ENCODE peak calls at places on chromosomes 3 and 15, in ten cellular contexts. One of them, this sample, is unnamed.

GRCh38 chr3:27971600-27971999 is 249.5 kb upstream of the EOMES start:
- DNase-seq in IMR-90: no peak
- DNase-seq in GM12878: no peak
- DNase-seq in uterus: no peak
- DNase-seq in thyroid gland: no peak
- DNase-seq in adrenal gland: no peak
- DNase-seq in transverse colon: no peak
- DNase-seq in HCT116: no peak
- DNase-seq in body of pancreas: no peak
- DNase-seq in stomach: no peak
- DNase-seq in this sample: no peak

GRCh38 chr15:84946772-84947489 is 34.7 kb upstream of the PDE8A start:
- DNase-seq in IMR-90: no peak
- DNase-seq in GM12878: no peak
- DNase-seq in uterus: no peak
- DNase-seq in thyroid gland: no peak
- DNase-seq in adrenal gland: peak
- DNase-seq in transverse colon: no peak
- DNase-seq in HCT116: no peak
- DNase-seq in body of pancreas: peak
- DNase-seq in stomach: peak
- DNase-seq in this sample: no peak

GRCh38 chr15:92614791-92615785 is 40.5 kb downstream of the FAM174B start:
- DNase-seq in IMR-90: no peak
- DNase-seq in GM12878: no peak
- DNase-seq in uterus: no peak
- DNase-seq in thyroid gland: peak
- DNase-seq in adrenal gland: no peak
- DNase-seq in transverse colon: no peak
- DNase-seq in HCT116: no peak
- DNase-seq in body of pancreas: peak
- DNase-seq in stomach: peak
- DNase-seq in this sample: peak

GRCh38 chr3:176633511-176633910 is 563.8 kb downstream of the TBL1XR1 start:
- DNase-seq in IMR-90: no peak
- DNase-seq in GM12878: no peak
- DNase-seq in uterus: no peak
- DNase-seq in thyroid gland: no peak
- DNase-seq in adrenal gland: no peak
- DNase-seq in transverse colon: no peak
- DNase-seq in HCT116: no peak
- DNase-seq in body of pancreas: peak
- DNase-seq in stomach: no peak
- DNase-seq in this sample: no peak

GRCh38 chr15:43232289-43232874 is 11.6 kb upstream of the EPB42 start:
- DNase-seq in IMR-90: no peak
- DNase-seq in GM12878: no peak
- DNase-seq in uterus: no peak
- DNase-seq in thyroid gland: no peak
- DNase-seq in adrenal gland: no peak
- DNase-seq in transverse colon: no peak
- DNase-seq in HCT116: no peak
- DNase-seq in body of pancreas: no peak
- DNase-seq in stomach: no peak
- DNase-seq in this sample: no peak

GRCh38 chr15:50786871-50787270 is 21.4 kb upstream of the SPPL2A start:
- DNase-seq in IMR-90: no peak
- DNase-seq in GM12878: no peak
- DNase-seq in uterus: no peak
- DNase-seq in thyroid gland: no peak
- DNase-seq in adrenal gland: no peak
- DNase-seq in transverse colon: no peak
- DNase-seq in HCT116: no peak
- DNase-seq in body of pancreas: no peak
- DNase-seq in stomach: no peak
- DNase-seq in this sample: no peak

GRCh38 chr3:64363842-64364241 is 138.6 kb upstream of the PRICKLE2 start:
- DNase-seq in IMR-90: no peak
- DNase-seq in GM12878: no peak
- DNase-seq in uterus: no peak
- DNase-seq in thyroid gland: no peak
- DNase-seq in adrenal gland: no peak
- DNase-seq in transverse colon: no peak
- DNase-seq in HCT116: no peak
- DNase-seq in body of pancreas: no peak
- DNase-seq in stomach: no peak
- DNase-seq in this sample: no peak

GRCh38 chr3:114272271-114272670 is 21.6 kb upstream of the TIGIT start:
- DNase-seq in IMR-90: no peak
- DNase-seq in GM12878: no peak
- DNase-seq in uterus: no peak
- DNase-seq in thyroid gland: no peak
- DNase-seq in adrenal gland: no peak
- DNase-seq in transverse colon: no peak
- DNase-seq in HCT116: no peak
- DNase-seq in body of pancreas: no peak
- DNase-seq in stomach: no peak
- DNase-seq in this sample: no peak

GRCh38 chr15:41494190-41494921 is 682 bp downstream of the ITPKA start:
- DNase-seq in IMR-90: no peak
- DNase-seq in GM12878: no peak
- DNase-seq in uterus: no peak
- DNase-seq in thyroid gland: peak
- DNase-seq in adrenal gland: peak
- DNase-seq in transverse colon: peak
- DNase-seq in HCT116: no peak
- DNase-seq in body of pancreas: peak
- DNase-seq in stomach: peak
- DNase-seq in this sample: no peak

GRCh38 chr3:141452045-141452444 is 34.8 kb upstream of the RASA2 start:
- DNase-seq in IMR-90: peak
- DNase-seq in GM12878: peak
- DNase-seq in uterus: no peak
- DNase-seq in thyroid gland: peak
- DNase-seq in adrenal gland: no peak
- DNase-seq in transverse colon: no peak
- DNase-seq in HCT116: no peak
- DNase-seq in body of pancreas: no peak
- DNase-seq in stomach: no peak
- DNase-seq in this sample: no peak

GRCh38 chr3:58679451-58679850 is 12.9 kb upstream of the FAM3D start:
- DNase-seq in IMR-90: peak
- DNase-seq in GM12878: no peak
- DNase-seq in uterus: no peak
- DNase-seq in thyroid gland: no peak
- DNase-seq in adrenal gland: no peak
- DNase-seq in transverse colon: no peak
- DNase-seq in HCT116: no peak
- DNase-seq in body of pancreas: no peak
- DNase-seq in stomach: no peak
- DNase-seq in this sample: no peak

GRCh38 chr15:91496754-91497691 is 356.5 kb upstream of the SLCO3A1 start:
- DNase-seq in IMR-90: no peak
- DNase-seq in GM12878: no peak
- DNase-seq in uterus: no peak
- DNase-seq in thyroid gland: no peak
- DNase-seq in adrenal gland: no peak
- DNase-seq in transverse colon: peak
- DNase-seq in HCT116: no peak
- DNase-seq in body of pancreas: peak
- DNase-seq in stomach: peak
- DNase-seq in this sample: no peak

GRCh38 chr3:179258820-179259219 is 7.9 kb upstream of the KCNMB3 start:
- DNase-seq in IMR-90: no peak
- DNase-seq in GM12878: no peak
- DNase-seq in uterus: no peak
- DNase-seq in thyroid gland: no peak
- DNase-seq in adrenal gland: no peak
- DNase-seq in transverse colon: no peak
- DNase-seq in HCT116: no peak
- DNase-seq in body of pancreas: no peak
- DNase-seq in stomach: no peak
- DNase-seq in this sample: no peak

GRCh38 chr3:179263134-179263533 is 12.2 kb upstream of the KCNMB3 start:
- DNase-seq in IMR-90: no peak
- DNase-seq in GM12878: no peak
- DNase-seq in uterus: no peak
- DNase-seq in thyroid gland: no peak
- DNase-seq in adrenal gland: no peak
- DNase-seq in transverse colon: no peak
- DNase-seq in HCT116: no peak
- DNase-seq in body of pancreas: no peak
- DNase-seq in stomach: no peak
- DNase-seq in this sample: no peak

GRCh38 chr3:179265092-179265491 is 14.2 kb upstream of the KCNMB3 start:
- DNase-seq in IMR-90: no peak
- DNase-seq in GM12878: no peak
- DNase-seq in uterus: no peak
- DNase-seq in thyroid gland: no peak
- DNase-seq in adrenal gland: no peak
- DNase-seq in transverse colon: no peak
- DNase-seq in HCT116: no peak
- DNase-seq in body of pancreas: no peak
- DNase-seq in stomach: no peak
- DNase-seq in this sample: no peak

GRCh38 chr3:179264456-179264855 is 13.5 kb upstream of the KCNMB3 start:
- DNase-seq in IMR-90: no peak
- DNase-seq in GM12878: no peak
- DNase-seq in uterus: no peak
- DNase-seq in thyroid gland: no peak
- DNase-seq in adrenal gland: no peak
- DNase-seq in transverse colon: no peak
- DNase-seq in HCT116: no peak
- DNase-seq in body of pancreas: no peak
- DNase-seq in stomach: no peak
- DNase-seq in this sample: no peak

GRCh38 chr3:179260949-179261765 is 10.2 kb upstream of the KCNMB3 start:
- DNase-seq in IMR-90: peak
- DNase-seq in GM12878: no peak
- DNase-seq in uterus: peak
- DNase-seq in thyroid gland: peak
- DNase-seq in adrenal gland: peak
- DNase-seq in transverse colon: peak
- DNase-seq in HCT116: no peak
- DNase-seq in body of pancreas: peak
- DNase-seq in stomach: peak
- DNase-seq in this sample: no peak
- TF ChIP-seq POLR2A in IMR-90: no peak
- TF ChIP-seq POLR2A in GM12878: peak
- TF ChIP-seq POLR2A in uterus: no peak
- TF ChIP-seq POLR2A in thyroid gland: no peak
- TF ChIP-seq POLR2A in adrenal gland: peak
- TF ChIP-seq POLR2A in transverse colon: peak
- TF ChIP-seq POLR2A in HCT116: no peak
- TF ChIP-seq POLR2A in body of pancreas: peak
- TF ChIP-seq POLR2A in stomach: no peak
- TF ChIP-seq POLR2A in this sample: no peak

DNA sequence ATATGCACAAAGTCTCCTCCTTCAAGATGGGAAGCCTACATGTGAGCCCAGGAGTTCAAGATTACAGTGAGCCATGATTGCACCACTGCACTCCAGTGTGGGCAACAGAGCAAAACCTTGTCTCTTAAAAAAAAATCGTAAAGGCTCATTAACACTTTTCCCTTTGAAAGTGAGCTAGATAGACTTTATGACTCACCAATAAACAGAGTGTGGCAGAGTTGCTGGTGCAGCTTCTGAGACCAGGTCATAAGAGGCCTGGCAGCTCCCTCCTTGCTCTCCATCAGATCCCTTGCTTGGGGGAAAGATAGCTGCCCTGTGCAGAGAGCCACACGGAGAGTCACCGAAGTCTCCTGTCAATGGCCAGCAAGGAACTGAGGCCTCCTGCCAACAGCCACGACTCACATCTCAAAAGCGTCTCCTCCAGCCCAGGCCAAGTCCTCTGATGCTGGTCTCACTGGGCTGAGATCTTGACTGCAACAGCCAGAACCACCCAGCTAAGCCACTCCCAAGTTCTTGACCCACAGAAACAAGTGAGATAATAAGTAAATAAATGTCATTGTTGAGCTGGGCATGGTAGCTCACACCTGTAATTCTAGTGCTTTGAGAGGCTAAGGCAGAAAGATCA is 8.7 kb upstream of the GP9 start:
- DNase-seq in IMR-90: no peak
- DNase-seq in GM12878: no peak
- DNase-seq in uterus: no peak
- DNase-seq in thyroid gland: peak
- DNase-seq in adrenal gland: no peak
- DNase-seq in transverse colon: peak
- DNase-seq in HCT116: no peak
- DNase-seq in body of pancreas: peak
- DNase-seq in stomach: peak
- DNase-seq in this sample: no peak
- H3K27ac ChIP-seq in IMR-90: no peak
- H3K27ac ChIP-seq in GM12878: no peak
- H3K27ac ChIP-seq in uterus: peak
- H3K27ac ChIP-seq in thyroid gland: peak
- H3K27ac ChIP-seq in adrenal gland: no peak
- H3K27ac ChIP-seq in transverse colon: peak
- H3K27ac ChIP-seq in HCT116: no peak
- H3K27ac ChIP-seq in body of pancreas: peak
- H3K27ac ChIP-seq in stomach: peak
- H3K27ac ChIP-seq in this sample: no peak

GRCh38 chr3:197791120-197792018 is at the start of gene LRCH3:
- DNase-seq in IMR-90: peak
- DNase-seq in GM12878: no peak
- DNase-seq in uterus: peak
- DNase-seq in thyroid gland: peak
- DNase-seq in adrenal gland: peak
- DNase-seq in transverse colon: peak
- DNase-seq in HCT116: peak
- DNase-seq in body of pancreas: peak
- DNase-seq in stomach: peak
- DNase-seq in this sample: peak
- TF ChIP-seq POLR2A in IMR-90: peak
- TF ChIP-seq POLR2A in GM12878: peak
- TF ChIP-seq POLR2A in uterus: peak
- TF ChIP-seq POLR2A in thyroid gland: no peak
- TF ChIP-seq POLR2A in adrenal gland: peak
- TF ChIP-seq POLR2A in transverse colon: peak
- TF ChIP-seq POLR2A in HCT116: peak
- TF ChIP-seq POLR2A in body of pancreas: peak
- TF ChIP-seq POLR2A in stomach: no peak
- TF ChIP-seq POLR2A in this sample: peak

GRCh38 chr3:133868166-133868565 is 27.5 kb downstream of the RAB6B start:
- DNase-seq in IMR-90: no peak
- DNase-seq in GM12878: no peak
- DNase-seq in uterus: no peak
- DNase-seq in thyroid gland: no peak
- DNase-seq in adrenal gland: peak
- DNase-seq in transverse colon: no peak
- DNase-seq in HCT116: no peak
- DNase-seq in body of pancreas: peak
- DNase-seq in stomach: no peak
- DNase-seq in this sample: no peak
- H3K27ac ChIP-seq in IMR-90: no peak
- H3K27ac ChIP-seq in GM12878: no peak
- H3K27ac ChIP-seq in uterus: no peak
- H3K27ac ChIP-seq in thyroid gland: no peak
- H3K27ac ChIP-seq in adrenal gland: no peak
- H3K27ac ChIP-seq in transverse colon: no peak
- H3K27ac ChIP-seq in HCT116: no peak
- H3K27ac ChIP-seq in body of pancreas: no peak
- H3K27ac ChIP-seq in stomach: no peak
- H3K27ac ChIP-seq in this sample: no peak

GRCh38 chr15:74400915-74401757 is 32.6 kb downstream of the SEMA7A start:
- DNase-seq in IMR-90: no peak
- DNase-seq in GM12878: peak
- DNase-seq in uterus: no peak
- DNase-seq in thyroid gland: peak
- DNase-seq in adrenal gland: no peak
- DNase-seq in transverse colon: no peak
- DNase-seq in HCT116: no peak
- DNase-seq in body of pancreas: no peak
- DNase-seq in stomach: no peak
- DNase-seq in this sample: no peak
- TF ChIP-seq POLR2A in IMR-90: no peak
- TF ChIP-seq POLR2A in GM12878: no peak
- TF ChIP-seq POLR2A in uterus: no peak
- TF ChIP-seq POLR2A in thyroid gland: no peak
- TF ChIP-seq POLR2A in adrenal gland: no peak
- TF ChIP-seq POLR2A in transverse colon: no peak
- TF ChIP-seq POLR2A in HCT116: no peak
- TF ChIP-seq POLR2A in body of pancreas: no peak
- TF ChIP-seq POLR2A in stomach: no peak
- TF ChIP-seq POLR2A in this sample: no peak

This sample was measured in breast epithelium.